ENCODE peak calls at places on chromosomes 11 and 22, in six cellular contexts. S is transverse colon, T is sigmoid colon, G is ovary, L is A549, M is K562. E is an unnamed sample.
A peak's percentile ranks its signal among the peaks of the same experiment; 100 is the strongest.

GRCh38 chr11:61294717-61295595 is at the start of gene VWCE:
- DNase-seq in S (peak; percentile 38), M (no peak), T (peak; percentile 70), G (peak; percentile 84), L (peak; percentile 50), E (no peak)

GRCh38 chr11:87097582-87097981 is 59.8 kb downstream of the TMEM135 start:
- DNase-seq in S (peak; percentile 59), M (peak; percentile 84), L (peak; percentile 63), T (no peak), G (no peak), E (no peak)

GRCh38 chr22:24106385-24107381 is 74.6 kb upstream of the SUSD2 start:
- DNase-seq in T (no peak), L (no peak), S (peak; percentile 28), G (no peak), M (no peak), E (no peak)

GRCh38 chr22:40176921-40177737 is 596 bp upstream of the TNRC6B start:
- DNase-seq in T (no peak), M (peak; percentile 86), S (peak; percentile 55), G (no peak), L (peak; percentile 49), E (no peak)

GRCh38 chr22:25714739-25715138 is 27.2 kb upstream of the MYO18B start:
- DNase-seq in T (no peak), L (no peak), M (no peak), G (no peak), S (no peak), E (no peak)

GRCh38 chr22:46132830-46133587 is 17.3 kb upstream of the PPARA start:
- DNase-seq in G (no peak), M (no peak), T (no peak), L (no peak), S (no peak), E (no peak)

GRCh38 chr11:108496643-108497256 is 1.4 kb downstream of the POGLUT3 start:
- DNase-seq in L (no peak), G (no peak), S (no peak), M (peak; percentile 34), T (no peak), E (no peak)

GRCh38 chr22:38284042-38284402 is 11.2 kb upstream of the TMEM184B start:
- DNase-seq in L (no peak), T (peak; percentile 85), S (no peak), G (no peak), M (no peak), E (no peak)

GRCh38 chr11:78057462-78058055 is 6.1 kb upstream of the THRSP start:
- DNase-seq in T (no peak), L (no peak), G (no peak), M (no peak), S (no peak), E (no peak)

GRCh38 chr11:125470355-125470754 is 25.7 kb downstream of the FEZ1 start:
- DNase-seq in L (no peak), M (no peak), S (no peak), T (no peak), G (no peak), E (no peak)

GRCh38 chr22:37739611-37740049 is 42.8 kb downstream of the TRIOBP start:
- DNase-seq in S (no peak), T (no peak), M (no peak), L (no peak), G (no peak), E (no peak)

GRCh38 chr11:87219266-87219665 is 181.5 kb downstream of the TMEM135 start:
- DNase-seq in S (no peak), G (no peak), T (no peak), M (no peak), L (no peak), E (no peak)

GRCh38 chr11:84645988-84646689 is 981.0 kb downstream of the DLG2 start:
- DNase-seq in T (no peak), S (peak; percentile 20), G (no peak), M (no peak), L (no peak), E (no peak)

GRCh38 chr11:107908211-107908610 is 20.0 kb upstream of the RAB39A start:
- DNase-seq in G (no peak), M (no peak), T (no peak), S (no peak), L (no peak), E (no peak)

DNA sequence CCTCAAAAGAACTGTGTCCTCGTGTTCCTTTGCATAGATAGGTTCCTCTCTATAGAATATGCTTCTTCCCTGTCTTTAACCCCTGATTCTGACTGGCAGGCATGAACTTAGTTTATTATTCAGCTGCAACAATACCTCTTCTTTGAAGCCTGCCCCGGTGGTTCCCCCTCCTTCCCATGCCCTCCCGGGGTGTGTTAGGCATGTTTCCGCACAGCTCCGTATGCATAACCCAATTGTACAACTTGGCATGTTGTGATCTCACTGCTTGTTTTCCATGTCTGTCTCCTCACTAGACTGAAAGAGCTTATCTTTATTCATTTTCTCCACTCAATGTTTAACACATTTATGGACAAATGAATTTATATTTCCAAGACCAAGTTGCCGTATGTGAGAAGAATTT is 72.6 kb downstream of the DEPDC5 start:
- DNase-seq in L (no peak), S (no peak), G (no peak), T (no peak), M (no peak), E (no peak)
- TF ChIP-seq EP300 in L (no peak), S (no peak), G (no peak), T (no peak), M (no peak), E (no peak)

GRCh38 chr11:119316729-119317591 is at the start of gene MCAM:
- DNase-seq in M (peak; percentile 74), T (peak; percentile 86), S (no peak), G (peak; percentile 54), L (no peak), E (peak; percentile 66)

GRCh38 chr11:119319702-119320592 is 3.0 kb upstream of the MCAM start:
- DNase-seq in G (peak; percentile 45), T (peak; percentile 71), M (peak; percentile 88), S (no peak), L (no peak), E (peak; percentile 64)

GRCh38 chr11:119319136-119319701 is 2.3 kb upstream of the MCAM start:
- DNase-seq in S (no peak), L (no peak), M (no peak), G (no peak), T (no peak), E (peak; percentile 58)

GRCh38 chr11:119317592-119318239 is 786 bp upstream of the MCAM start:
- DNase-seq in M (no peak), S (no peak), T (no peak), G (no peak), L (no peak), E (no peak)

DNA sequence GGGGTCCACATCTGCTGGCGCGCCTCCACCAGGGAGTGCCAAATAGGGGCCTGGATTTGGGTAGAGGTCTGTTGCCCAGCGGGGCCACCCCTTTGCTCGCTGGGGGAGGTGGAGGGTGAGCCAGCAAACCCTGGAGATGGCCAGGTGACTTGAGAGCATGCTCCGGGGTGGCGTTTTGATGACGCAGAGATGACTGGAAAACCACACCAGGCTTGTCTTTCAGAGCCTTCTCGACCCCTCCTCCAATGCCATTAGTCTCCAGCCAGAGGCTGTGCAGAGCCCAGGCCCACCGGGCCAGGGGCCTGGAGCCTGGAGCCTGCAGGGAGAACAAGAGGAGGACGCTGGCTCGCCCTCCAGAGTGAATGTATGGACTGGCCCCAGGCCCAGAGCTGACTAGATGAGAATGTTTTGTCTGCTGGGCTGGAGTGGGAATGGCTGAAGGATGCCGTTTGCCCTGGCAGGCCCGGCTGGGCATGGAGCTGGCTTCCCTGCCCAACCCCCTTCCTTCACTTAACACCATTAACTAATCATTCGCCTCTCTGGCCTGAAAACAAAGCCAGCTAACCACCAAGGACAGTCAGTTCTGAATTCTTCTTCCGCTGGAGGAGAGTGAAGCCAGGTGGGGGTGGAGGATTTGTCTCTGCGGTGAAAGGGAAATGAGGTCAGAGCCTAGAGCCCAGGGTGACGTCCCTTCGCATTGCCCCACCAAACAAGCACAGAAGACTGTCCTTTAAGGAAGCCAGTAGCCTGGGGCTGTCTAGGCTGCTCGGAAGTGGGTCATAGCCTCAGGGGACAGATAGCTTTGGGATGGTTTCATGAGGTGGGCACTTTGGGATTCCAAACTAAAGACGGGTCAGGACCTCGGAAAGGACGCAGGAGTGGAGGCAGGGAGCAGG is 1.6 kb upstream of the MCAM start:
- DNase-seq in G (no peak), T (peak; percentile 87), S (peak; percentile 64), M (peak; percentile 89), L (no peak), E (peak; percentile 63)
- TF ChIP-seq EP300 in G (no peak), T (peak; percentile 64), S (peak; percentile 56), M (no peak), L (no peak), E (no peak)

DNA sequence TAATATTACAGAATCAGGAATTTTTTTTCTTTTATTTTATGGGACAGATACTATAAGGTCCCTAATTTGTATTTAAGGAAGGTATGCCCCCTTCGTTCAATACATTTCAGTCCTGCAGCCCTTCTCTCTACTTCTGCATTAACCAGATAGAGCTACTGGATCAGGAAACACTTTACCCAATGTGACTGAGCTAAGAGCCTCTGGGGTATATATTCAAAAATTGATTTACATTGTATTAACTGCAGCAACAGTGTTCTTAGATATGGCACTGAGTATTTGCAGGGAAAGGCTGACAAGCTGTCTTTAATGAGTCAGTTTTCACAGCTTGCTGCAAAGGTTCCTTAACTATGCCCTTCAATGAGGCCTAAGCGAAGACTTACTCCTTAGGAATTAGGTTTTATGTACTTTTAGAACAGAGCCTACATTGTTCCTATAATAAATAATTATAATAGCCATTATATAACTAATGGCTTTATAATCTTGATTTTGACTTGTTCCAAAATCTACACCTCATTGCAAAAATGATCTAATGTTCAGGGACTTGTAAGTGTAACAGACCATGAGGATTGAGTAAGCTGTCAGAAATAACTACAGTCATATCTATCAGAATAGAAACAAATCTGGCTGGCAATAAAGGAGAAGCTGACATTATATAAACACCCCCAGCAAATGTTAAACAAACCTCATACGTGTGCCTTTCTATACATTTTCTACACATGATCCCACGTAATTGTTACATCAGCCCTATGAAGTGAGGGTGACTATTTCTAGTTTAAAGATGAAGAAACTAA is 55.0 kb downstream of the DDI1 start:
- DNase-seq in G (no peak), M (no peak), L (no peak), S (no peak), T (no peak), E (no peak)
- TF ChIP-seq EP300 in G (no peak), M (no peak), L (no peak), S (no peak), T (no peak), E (no peak)

GRCh38 chr11:75468534-75469340 is 35.7 kb upstream of the KLHL35 start:
- DNase-seq in T (peak; percentile 87), G (peak; percentile 96), M (peak; percentile 86), L (no peak), S (peak; percentile 19), E (no peak)
- TF ChIP-seq EP300 in T (no peak), G (no peak), M (no peak), L (no peak), S (no peak), E (no peak)

DNA sequence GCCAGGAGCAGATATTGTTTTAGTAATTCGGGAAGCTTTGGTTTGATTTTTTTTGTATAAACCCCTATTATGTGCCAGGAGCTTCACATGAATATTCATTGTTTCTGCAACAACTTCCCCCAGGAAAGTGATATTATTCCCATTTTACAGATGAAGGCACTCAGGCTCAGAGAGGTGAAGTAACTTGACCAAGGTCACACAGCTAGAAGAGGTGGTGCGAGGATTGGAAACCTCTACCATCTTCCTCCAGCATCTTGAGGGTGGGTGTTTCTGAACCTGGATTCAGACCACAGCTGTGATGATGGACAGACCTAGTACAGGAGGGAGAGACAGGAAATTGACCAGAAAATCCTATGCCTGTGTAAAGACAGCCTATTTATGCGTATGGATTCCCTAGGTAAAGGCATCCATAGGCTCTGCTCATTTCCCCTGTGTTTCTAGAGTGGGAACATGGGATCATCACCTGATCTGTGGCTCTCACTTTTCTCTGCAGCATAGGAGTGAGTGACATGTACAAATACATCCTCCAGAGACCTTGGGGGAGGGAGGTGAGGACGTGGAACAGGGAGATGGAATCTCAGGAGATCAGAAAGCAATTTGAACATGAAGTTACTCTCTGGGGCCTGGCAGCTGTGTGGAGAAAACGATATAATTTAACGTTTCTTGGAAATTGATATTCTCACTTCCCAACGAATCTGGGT is 81.4 kb downstream of the TSPAN18 start:
- DNase-seq in L (no peak), T (no peak), S (no peak), M (no peak), G (no peak), E (no peak)
- TF ChIP-seq EP300 in L (no peak), T (no peak), S (no peak), M (no peak), G (no peak), E (no peak)

E was measured in suprapubic skin.